ENCODE peak calls at places on chromosomes 4 and X, in four cellular contexts. W is GM23248, Y is vagina, L is SJCRH30. A is an unnamed sample.

GRCh38 chr4:1216869-1217294 is 32.0 kb downstream of the CTBP1 start:
- DNase-seq in W (no peak), Y (no peak), L (no peak), A (peak)

GRCh38 chr4:96675420-96675819 is 835.5 kb downstream of the PDHA2 start:
- DNase-seq in W (no peak), Y (no peak), L (no peak), A (no peak)

GRCh38 chr4:144716778-144717177 is 70.8 kb downstream of the HHIP start:
- DNase-seq in W (peak), Y (no peak), L (no peak), A (no peak)

GRCh38 chr4:10144971-10145370 is 28.4 kb upstream of the WDR1 start:
- DNase-seq in W (no peak), Y (no peak), L (no peak), A (no peak)

GRCh38 chr4:138259801-138260200 is 17.7 kb upstream of the SLC7A11 start:
- DNase-seq in W (peak), Y (no peak), L (no peak), A (no peak)

GRCh38 chr4:51867689-51868448 is 24.9 kb downstream of the DCUN1D4 start:
- DNase-seq in W (no peak), Y (no peak), L (no peak), A (no peak)

GRCh38 chr4:154049457-154050181 is 260.7 kb upstream of the SFRP2 start:
- DNase-seq in W (peak), Y (no peak), L (peak), A (no peak)

GRCh38 chr4:8728536-8729407 is 136.2 kb downstream of the CPZ start:
- DNase-seq in W (no peak), Y (peak), L (no peak), A (no peak)

GRCh38 chr4:128716325-128716724 is 93.2 kb upstream of the JADE1 start:
- DNase-seq in W (no peak), Y (no peak), L (no peak), A (no peak)

GRCh38 chrX:21132686-21133393 is 241.4 kb upstream of the CNKSR2 start:
- DNase-seq in W (no peak), Y (no peak), L (no peak), A (no peak)

GRCh38 chr4:30720021-30720655 is at the start of gene PCDH7:
- DNase-seq in W (peak), Y (no peak), L (peak), A (no peak)

GRCh38 chrX:1500701-1501624 is 36.0 kb downstream of the P2RY8 start:
- DNase-seq in W (no peak), Y (no peak), L (no peak), A (no peak)

GRCh38 chr4:89055157-89056080 is 1.6 kb downstream of the FAM13A start:
- DNase-seq in W (peak), Y (no peak), L (peak), A (no peak)

GRCh38 chr4:139515531-139515958 is 40.5 kb downstream of the SETD7 start:
- DNase-seq in W (no peak), Y (no peak), L (no peak), A (no peak)

GRCh38 chr4:169410839-169411770 is 140.3 kb upstream of the SH3RF1 start:
- DNase-seq in W (peak), Y (no peak), L (peak), A (peak)

GRCh38 chr4:160175064-160175643 is 1072.3 kb downstream of the RAPGEF2 start:
- DNase-seq in W (no peak), Y (no peak), L (no peak), A (no peak)

GRCh38 chr4:101264993-101265815 is 82.1 kb downstream of the PPP3CA start:
- DNase-seq in W (peak), Y (no peak), L (no peak), A (no peak)

GRCh38 chrX:100939336-100939735 is 10.6 kb upstream of the XKRX start:
- DNase-seq in W (no peak), Y (no peak), L (no peak), A (no peak)

GRCh38 chr4:26032572-26033320 is 118.7 kb downstream of the SMIM20 start:
- DNase-seq in W (peak), Y (no peak), L (no peak), A (no peak)

DNA sequence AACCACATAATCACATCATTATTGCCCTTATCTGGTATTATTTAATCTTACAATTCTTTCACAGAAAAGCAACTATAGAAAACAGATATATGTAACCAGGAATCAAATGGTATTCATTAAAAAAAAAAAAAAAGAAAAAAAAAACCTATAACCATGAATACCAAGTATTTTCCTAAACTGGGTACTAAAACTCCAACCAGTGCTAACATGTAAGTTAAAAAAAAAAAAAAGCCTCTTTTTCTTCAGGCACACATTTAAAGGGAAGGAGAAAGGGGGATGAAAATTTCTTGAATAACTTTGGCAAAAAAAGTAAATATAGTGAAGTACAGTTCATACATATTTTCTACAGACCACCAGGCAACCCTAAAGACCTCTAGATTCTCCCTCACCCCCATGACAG is 2.1 kb downstream of the PPAT start:
- DNase-seq in W (no peak), Y (no peak), L (no peak), A (no peak)
- H3K4me3 ChIP-seq in W (peak), Y (no peak), L (no peak), A (no peak)

GRCh38 chr4:87901426-87901825 is 68.7 kb downstream of the MEPE start:
- DNase-seq in W (peak), Y (no peak), L (no peak), A (no peak)

GRCh38 chr4:87896020-87896621 is 63.4 kb downstream of the MEPE start:
- DNase-seq in W (peak), Y (no peak), L (peak), A (no peak)
- H3K27ac ChIP-seq in W (no peak), Y (no peak), L (no peak), A (no peak)

DNA sequence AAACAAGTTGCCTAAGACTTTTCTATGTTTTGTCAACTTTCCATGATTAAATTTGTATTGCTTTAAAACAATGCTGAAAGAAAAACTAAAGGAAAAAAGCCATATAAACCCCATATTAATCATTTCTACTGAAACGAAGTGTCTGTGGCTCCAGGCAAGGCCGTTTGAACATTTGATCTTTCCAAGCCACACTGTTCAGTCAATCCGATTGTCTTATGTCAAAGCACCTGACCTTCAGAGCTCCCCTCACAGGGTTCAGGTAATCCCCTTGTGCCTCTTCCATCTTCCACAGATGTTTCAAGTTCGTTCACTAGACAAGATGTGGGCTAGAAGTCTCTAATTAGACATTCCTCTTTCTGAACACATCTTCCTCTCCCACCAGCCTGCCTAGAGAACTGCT is 177.1 kb upstream of the NUDT10 start:
- DNase-seq in W (no peak), Y (no peak), L (no peak), A (no peak)
- H3K4me3 ChIP-seq in W (no peak), Y (no peak), L (no peak), A (no peak)

GRCh38 chrX:40261955-40262596 is 164.3 kb upstream of the BCOR start:
- DNase-seq in W (no peak), Y (no peak), L (peak), A (no peak)

GRCh38 chrX:40262641-40263560 is 165.1 kb upstream of the BCOR start:
- DNase-seq in W (peak), Y (no peak), L (peak), A (no peak)

GRCh38 chrX:40267334-40268118 is 169.8 kb upstream of the BCOR start:
- DNase-seq in W (peak), Y (no peak), L (peak), A (no peak)

GRCh38 chrX:40268126-40268525 is 170.4 kb upstream of the BCOR start:
- DNase-seq in W (peak), Y (no peak), L (no peak), A (no peak)

GRCh38 chrX:40266490-40267333 is 169.0 kb upstream of the BCOR start:
- DNase-seq in W (peak), Y (no peak), L (peak), A (peak)
- H3K27ac ChIP-seq in W (no peak), Y (peak), L (peak), A (no peak)

GRCh38 chr4:73064536-73064935 is 5.0 kb downstream of the COX18 start:
- DNase-seq in W (no peak), Y (no peak), L (no peak), A (no peak)
- H3K4me3 ChIP-seq in W (no peak), Y (no peak), L (no peak), A (no peak)

GRCh38 chrX:78139160-78140123 is at the start of gene TAF9B:
- DNase-seq in W (peak), Y (peak), L (peak), A (peak)

GRCh38 chrX:78140206-78140605 is 756 bp upstream of the TAF9B start:
- DNase-seq in W (no peak), Y (no peak), L (no peak), A (no peak)
- H3K27ac ChIP-seq in W (no peak), Y (no peak), L (no peak), A (no peak)

GRCh38 chr4:177451108-177451500 is 8.9 kb upstream of the AGA start:
- DNase-seq in W (no peak), Y (no peak), L (no peak), A (no peak)
- H3K4me3 ChIP-seq in W (no peak), Y (no peak), L (no peak), A (no peak)

A was measured in CD8-positive, alpha-beta T cell.